ENCODE peak calls at places on chromosomes 2 and 18, in nine cellular contexts. H is fibroblast of the aortic adventitia; T is cardiac muscle cell; R is heart right ventricle; S is Panc1; J is tibial artery; N is AG10803; U is NB4; X is CD4-positive, alpha-beta T cell. L is an unnamed sample.

GRCh38 chr2:206274434-206275273 is at the start of gene ZDBF2:
- DNase-seq in H (peak; percentile 70), T (peak; percentile 81), R (peak; percentile 14), S (no peak), J (no peak), N (peak; percentile 54), U (peak; percentile 56), X (peak; percentile 37), L (no peak)

GRCh38 chr2:137249463-137249862 is 484.1 kb downstream of the THSD7B start:
- DNase-seq in H (no peak), T (no peak), R (no peak), S (no peak), J (no peak), N (no peak), U (no peak), X (no peak), L (no peak)

GRCh38 chr18:67672142-67672541 is 155.6 kb upstream of the DSEL start:
- DNase-seq in H (peak; percentile 62), T (peak; percentile 23), R (no peak), S (no peak), J (no peak), N (peak; percentile 69), U (no peak), X (no peak), L (no peak)

GRCh38 chr2:65377556-65378307 is 54.7 kb downstream of the SPRED2 start:
- DNase-seq in H (peak; percentile 69), T (peak; percentile 81), R (no peak), S (no peak), J (no peak), N (peak; percentile 77), U (peak; percentile 95), X (no peak), L (peak; percentile 75)

GRCh38 chr2:219576505-219577388 is 4.6 kb downstream of the INHA start:
- DNase-seq in H (no peak), T (no peak), R (no peak), S (no peak), J (no peak), N (no peak), U (no peak), X (no peak), L (no peak)

GRCh38 chr2:136238552-136239346 is 120.8 kb upstream of the CXCR4 start:
- DNase-seq in H (peak; percentile 75), T (peak; percentile 46), R (no peak), S (peak; percentile 8), J (no peak), N (peak; percentile 15), U (peak; percentile 91), X (peak; percentile 45), L (no peak)

GRCh38 chr2:69013123-69013836 is at the start of gene ANTXR1:
- DNase-seq in H (peak; percentile 84), T (peak; percentile 85), R (peak; percentile 56), S (no peak), J (peak; percentile 54), N (peak; percentile 84), U (peak; percentile 57), X (peak; percentile 0), L (peak; percentile 49)

GRCh38 chr2:65501074-65501473 is 68.7 kb upstream of the SPRED2 start:
- DNase-seq in H (no peak), T (no peak), R (no peak), S (no peak), J (no peak), N (no peak), U (no peak), X (no peak), L (peak; percentile 23)

GRCh38 chr2:176164803-176165597 is 7.9 kb downstream of the HOXD3 start:
- DNase-seq in H (no peak), T (no peak), R (no peak), S (no peak), J (no peak), N (no peak), U (no peak), X (no peak), L (no peak)

GRCh38 chr2:137007905-137008399 is 242.6 kb downstream of the THSD7B start:
- DNase-seq in H (no peak), T (no peak), R (no peak), S (no peak), J (no peak), N (no peak), U (no peak), X (no peak), L (no peak)

GRCh38 chr2:104744537-104744936 is 109.4 kb upstream of the POU3F3 start:
- DNase-seq in H (no peak), T (no peak), R (no peak), S (no peak), J (no peak), N (no peak), U (no peak), X (no peak), L (no peak)

GRCh38 chr2:234741976-234742375 is 209.8 kb upstream of the SH3BP4 start:
- DNase-seq in H (no peak), T (no peak), R (no peak), S (no peak), J (no peak), N (no peak), U (no peak), X (no peak), L (no peak)

GRCh38 chr2:234747833-234748559 is 203.8 kb upstream of the SH3BP4 start:
- DNase-seq in H (no peak), T (no peak), R (no peak), S (no peak), J (no peak), N (no peak), U (no peak), X (no peak), L (no peak)

GRCh38 chr2:234747032-234747431 is 204.8 kb upstream of the SH3BP4 start:
- DNase-seq in H (peak; percentile 70), T (no peak), R (no peak), S (no peak), J (no peak), N (peak; percentile 49), U (no peak), X (no peak), L (no peak)

GRCh38 chr2:234745347-234745746 is 206.5 kb upstream of the SH3BP4 start:
- DNase-seq in H (no peak), T (no peak), R (no peak), S (no peak), J (no peak), N (no peak), U (no peak), X (no peak), L (no peak)
- TF ChIP-seq CTCF in H (peak; percentile 18), T (peak; percentile 13), R (no peak), S (peak; percentile 37), J (no peak), N (no peak), U (peak; percentile 7), X (no peak), L (no peak)

DNA sequence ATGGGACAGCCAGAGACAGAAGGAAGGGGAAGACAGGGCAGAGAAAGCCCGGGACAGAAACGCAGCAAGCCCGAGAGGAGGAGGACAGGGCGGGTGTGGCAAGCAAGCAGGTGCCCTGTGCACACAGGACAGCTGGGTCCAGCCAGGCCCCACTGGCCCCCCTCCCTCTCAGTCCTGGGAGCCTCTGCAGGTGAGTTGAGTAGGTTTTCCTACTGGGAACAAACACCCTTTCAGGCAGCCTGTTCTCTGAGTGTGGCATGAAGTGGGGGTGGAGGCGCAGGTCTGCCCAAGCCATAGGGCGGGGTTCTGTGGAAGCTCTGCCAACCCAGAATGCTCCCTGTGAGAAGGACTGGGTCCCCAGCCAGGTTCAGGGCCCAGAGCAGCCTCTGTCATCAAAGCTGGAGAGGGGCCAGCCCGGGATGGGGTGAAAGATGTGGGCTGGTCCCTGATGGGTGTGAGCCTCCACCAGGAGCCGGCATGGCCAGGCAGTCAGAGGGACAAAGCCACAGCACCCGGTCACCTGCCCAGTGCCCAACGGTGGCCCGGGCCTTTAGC is 129.4 kb downstream of the TFCP2L1 start:
- DNase-seq in H (no peak), T (no peak), R (no peak), S (no peak), J (no peak), N (no peak), U (no peak), X (no peak), L (peak; percentile 90)
- TF ChIP-seq CTCF in H (no peak), T (no peak), R (no peak), S (no peak), J (no peak), N (no peak), U (no peak), X (no peak), L (no peak)

GRCh38 chr2:70501215-70501614 is 52.4 kb downstream of the TGFA start:
- DNase-seq in H (no peak), T (no peak), R (no peak), S (no peak), J (no peak), N (no peak), U (no peak), X (no peak), L (no peak)

GRCh38 chr2:70496819-70497218 is 56.8 kb downstream of the TGFA start:
- DNase-seq in H (no peak), T (no peak), R (no peak), S (no peak), J (no peak), N (peak; percentile 43), U (no peak), X (no peak), L (no peak)

GRCh38 chr2:70499253-70499652 is 54.4 kb downstream of the TGFA start:
- DNase-seq in H (no peak), T (no peak), R (no peak), S (no peak), J (no peak), N (no peak), U (no peak), X (no peak), L (no peak)

GRCh38 chr2:70498054-70498453 is 55.6 kb downstream of the TGFA start:
- DNase-seq in H (no peak), T (no peak), R (no peak), S (no peak), J (no peak), N (no peak), U (no peak), X (no peak), L (no peak)

GRCh38 chr2:70498528-70498927 is 55.1 kb downstream of the TGFA start:
- DNase-seq in H (no peak), T (no peak), R (no peak), S (no peak), J (no peak), N (no peak), U (no peak), X (no peak), L (no peak)
- TF ChIP-seq CTCF in H (no peak), T (no peak), R (no peak), S (no peak), J (no peak), N (no peak), U (no peak), X (no peak), L (no peak)

DNA sequence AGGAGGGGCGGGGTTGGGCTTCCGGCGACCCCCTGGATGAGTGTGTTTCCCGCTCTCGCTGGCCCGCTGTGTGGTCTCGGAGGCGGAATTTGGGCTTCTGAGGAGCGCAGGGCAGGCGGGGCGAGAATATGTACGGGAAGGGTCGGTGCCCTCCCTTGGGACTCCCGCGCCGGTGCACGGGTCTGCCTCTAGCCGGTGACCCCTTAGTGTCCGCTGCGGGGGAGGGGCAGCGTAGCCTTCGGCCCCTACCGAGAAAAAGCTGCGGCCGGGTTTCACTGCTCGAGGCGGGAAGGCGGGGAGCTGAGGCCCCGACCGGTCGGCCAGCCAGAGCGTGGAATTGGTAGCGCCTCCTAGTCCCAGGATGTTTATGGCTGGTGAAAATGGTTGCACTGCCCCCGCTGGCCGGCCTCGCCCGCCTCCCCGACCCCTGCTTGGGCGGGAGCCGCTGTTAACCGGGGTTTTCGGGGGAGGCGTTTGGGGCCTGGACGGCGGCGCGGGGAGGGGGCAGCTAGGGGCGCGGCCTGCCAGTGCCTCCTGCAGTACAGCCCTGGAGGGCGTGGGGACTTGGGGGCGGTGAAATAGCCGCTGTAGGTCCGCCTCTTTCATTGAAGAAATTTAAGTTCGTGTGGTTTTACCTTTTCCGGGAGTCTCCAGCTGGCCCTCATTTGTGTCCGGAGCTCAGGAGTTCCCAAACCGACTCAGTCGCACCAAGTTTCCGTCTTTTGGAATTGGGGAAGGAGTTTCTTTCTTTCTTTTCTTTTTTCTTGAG is at the start of gene UGP2:
- DNase-seq in H (peak; percentile 90), T (peak; percentile 96), R (peak; percentile 91), S (no peak), J (peak; percentile 96), N (peak; percentile 97), U (peak; percentile 98), X (peak; percentile 75), L (peak; percentile 94)
- TF ChIP-seq CTCF in H (peak; percentile 43), T (peak; percentile 46), R (peak; percentile 21), S (peak; percentile 52), J (no peak), N (peak; percentile 33), U (peak; percentile 1), X (peak; percentile 15), L (no peak)

L was measured in lower leg skin.